ENCODE peak calls at places on chromosome 20, in seven cellular contexts. One of them, this sample, is unnamed.

GRCh38 chr20:12386821-12387220 is 469.1 kb downstream of the BTBD3 start:
- DNase-seq in B cell: no peak
- DNase-seq in endothelial cell of umbilical vein: no peak
- DNase-seq in ovary: no peak
- DNase-seq in IMR-90: no peak
- DNase-seq in SK-N-SH: no peak
- DNase-seq in AG04449: no peak
- DNase-seq in this sample: no peak

GRCh38 chr20:58985656-58986055 is 4.6 kb downstream of the NELFCD start:
- DNase-seq in B cell: no peak
- DNase-seq in endothelial cell of umbilical vein: no peak
- DNase-seq in ovary: no peak
- DNase-seq in IMR-90: no peak
- DNase-seq in SK-N-SH: no peak
- DNase-seq in AG04449: no peak
- DNase-seq in this sample: no peak

GRCh38 chr20:32450484-32451061 is 92.4 kb downstream of the ASXL1 start:
- DNase-seq in B cell: no peak
- DNase-seq in endothelial cell of umbilical vein: no peak
- DNase-seq in ovary: peak; percentile 52
- DNase-seq in IMR-90: no peak
- DNase-seq in SK-N-SH: no peak
- DNase-seq in AG04449: no peak
- DNase-seq in this sample: peak; percentile 18

GRCh38 chr20:44616604-44616964 is 34.2 kb downstream of the PKIG start:
- DNase-seq in B cell: no peak
- DNase-seq in endothelial cell of umbilical vein: no peak
- DNase-seq in ovary: no peak
- DNase-seq in IMR-90: no peak
- DNase-seq in SK-N-SH: no peak
- DNase-seq in AG04449: no peak
- DNase-seq in this sample: no peak

GRCh38 chr20:58891076-58891685 is 38.7 kb downstream of the GNAS start:
- DNase-seq in B cell: peak; percentile 76
- DNase-seq in endothelial cell of umbilical vein: no peak
- DNase-seq in ovary: peak; percentile 87
- DNase-seq in IMR-90: peak; percentile 52
- DNase-seq in SK-N-SH: peak; percentile 84
- DNase-seq in AG04449: no peak
- DNase-seq in this sample: peak; percentile 79

GRCh38 chr20:59776059-59776603 is 157.3 kb downstream of the SYCP2 start:
- DNase-seq in B cell: no peak
- DNase-seq in endothelial cell of umbilical vein: no peak
- DNase-seq in ovary: no peak
- DNase-seq in IMR-90: no peak
- DNase-seq in SK-N-SH: no peak
- DNase-seq in AG04449: no peak
- DNase-seq in this sample: no peak

GRCh38 chr20:59151820-59152219 is 11.8 kb upstream of the ZNF831 start:
- DNase-seq in B cell: no peak
- DNase-seq in endothelial cell of umbilical vein: no peak
- DNase-seq in ovary: no peak
- DNase-seq in IMR-90: no peak
- DNase-seq in SK-N-SH: no peak
- DNase-seq in AG04449: no peak
- DNase-seq in this sample: no peak

GRCh38 chr20:45780159-45780558 is 11.5 kb downstream of the WFDC3 start:
- DNase-seq in B cell: no peak
- DNase-seq in endothelial cell of umbilical vein: no peak
- DNase-seq in ovary: no peak
- DNase-seq in IMR-90: no peak
- DNase-seq in SK-N-SH: no peak
- DNase-seq in AG04449: no peak
- DNase-seq in this sample: no peak

GRCh38 chr20:58019027-58019849 is 209.2 kb downstream of the ANKRD60 start:
- DNase-seq in B cell: no peak
- DNase-seq in endothelial cell of umbilical vein: no peak
- DNase-seq in ovary: no peak
- DNase-seq in IMR-90: peak; percentile 12
- DNase-seq in SK-N-SH: no peak
- DNase-seq in AG04449: peak; percentile 4
- DNase-seq in this sample: no peak

GRCh38 chr20:6074145-6074561 is 20.3 kb upstream of the LRRN4 start:
- DNase-seq in B cell: no peak
- DNase-seq in endothelial cell of umbilical vein: no peak
- DNase-seq in ovary: no peak
- DNase-seq in IMR-90: no peak
- DNase-seq in SK-N-SH: peak; percentile 54
- DNase-seq in AG04449: no peak
- DNase-seq in this sample: no peak

GRCh38 chr20:46400828-46401477 is 5.5 kb downstream of the ELMO2 start:
- DNase-seq in B cell: no peak
- DNase-seq in endothelial cell of umbilical vein: peak; percentile 32
- DNase-seq in ovary: no peak
- DNase-seq in IMR-90: peak; percentile 46
- DNase-seq in SK-N-SH: no peak
- DNase-seq in AG04449: no peak
- DNase-seq in this sample: no peak

GRCh38 chr20:36632487-36633284 is 13.3 kb downstream of the SLA2 start:
- DNase-seq in B cell: no peak
- DNase-seq in endothelial cell of umbilical vein: no peak
- DNase-seq in ovary: no peak
- DNase-seq in IMR-90: no peak
- DNase-seq in SK-N-SH: no peak
- DNase-seq in AG04449: no peak
- DNase-seq in this sample: no peak

GRCh38 chr20:58081842-58082241 is 146.6 kb downstream of the ANKRD60 start:
- DNase-seq in B cell: no peak
- DNase-seq in endothelial cell of umbilical vein: peak; percentile 58
- DNase-seq in ovary: no peak
- DNase-seq in IMR-90: no peak
- DNase-seq in SK-N-SH: no peak
- DNase-seq in AG04449: no peak
- DNase-seq in this sample: no peak

GRCh38 chr20:38275815-38276550 is 15.4 kb upstream of the KIAA1755 start:
- DNase-seq in B cell: no peak
- DNase-seq in endothelial cell of umbilical vein: peak; percentile 89
- DNase-seq in ovary: no peak
- DNase-seq in IMR-90: peak; percentile 96
- DNase-seq in SK-N-SH: no peak
- DNase-seq in AG04449: peak; percentile 77
- DNase-seq in this sample: no peak

GRCh38 chr20:23048283-23049200 is 930 bp downstream of the THBD start:
- DNase-seq in B cell: no peak
- DNase-seq in endothelial cell of umbilical vein: peak; percentile 70
- DNase-seq in ovary: no peak
- DNase-seq in IMR-90: peak; percentile 1
- DNase-seq in SK-N-SH: no peak
- DNase-seq in AG04449: no peak
- DNase-seq in this sample: peak; percentile 40

GRCh38 chr20:54062812-54063280 is 7.5 kb downstream of the BCAS1 start:
- DNase-seq in B cell: no peak
- DNase-seq in endothelial cell of umbilical vein: peak; percentile 35
- DNase-seq in ovary: no peak
- DNase-seq in IMR-90: peak; percentile 31
- DNase-seq in SK-N-SH: peak; percentile 66
- DNase-seq in AG04449: no peak
- DNase-seq in this sample: peak; percentile 55

GRCh38 chr20:45051497-45052060 is 49.3 kb downstream of the KCNS1 start:
- DNase-seq in B cell: peak; percentile 51
- DNase-seq in endothelial cell of umbilical vein: no peak
- DNase-seq in ovary: no peak
- DNase-seq in IMR-90: no peak
- DNase-seq in SK-N-SH: no peak
- DNase-seq in AG04449: no peak
- DNase-seq in this sample: peak; percentile 23

GRCh38 chr20:35307666-35308653 is 15.7 kb upstream of the FAM83C start:
- DNase-seq in B cell: no peak
- DNase-seq in endothelial cell of umbilical vein: peak; percentile 71
- DNase-seq in ovary: peak; percentile 35
- DNase-seq in IMR-90: peak; percentile 83
- DNase-seq in SK-N-SH: no peak
- DNase-seq in AG04449: no peak
- DNase-seq in this sample: no peak

DNA sequence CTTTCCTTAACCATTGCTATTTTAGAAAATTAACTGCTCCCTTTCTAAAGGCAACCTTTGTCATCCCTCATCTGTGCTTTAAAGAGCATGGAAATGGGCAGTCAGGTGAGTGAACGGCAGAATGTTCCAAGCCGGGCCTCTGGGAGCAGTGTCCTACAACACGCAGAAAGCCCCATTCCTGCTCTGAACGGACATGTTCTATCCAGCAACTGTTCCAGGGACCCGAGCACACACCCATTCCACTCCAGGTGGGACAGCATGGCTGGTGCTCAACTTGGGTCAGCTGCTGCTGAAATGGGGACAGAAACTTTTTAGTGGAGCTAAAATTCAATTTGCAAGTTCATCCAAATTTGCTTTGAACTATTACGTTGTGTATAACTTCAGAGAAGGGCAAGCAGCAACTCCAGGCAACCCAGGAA is 26.7 kb downstream of the DIDO1 start:
- DNase-seq in B cell: no peak
- DNase-seq in endothelial cell of umbilical vein: no peak
- DNase-seq in ovary: no peak
- DNase-seq in IMR-90: no peak
- DNase-seq in SK-N-SH: no peak
- DNase-seq in AG04449: no peak
- DNase-seq in this sample: no peak
- TF ChIP-seq CTCF in B cell: no peak
- TF ChIP-seq CTCF in endothelial cell of umbilical vein: no peak
- TF ChIP-seq CTCF in ovary: no peak
- TF ChIP-seq CTCF in IMR-90: no peak
- TF ChIP-seq CTCF in SK-N-SH: no peak
- TF ChIP-seq CTCF in AG04449: no peak
- TF ChIP-seq CTCF in this sample: no peak

GRCh38 chr20:62858059-62858458 is 3.6 kb downstream of the TCFL5 start:
- DNase-seq in B cell: no peak
- DNase-seq in endothelial cell of umbilical vein: no peak
- DNase-seq in ovary: no peak
- DNase-seq in IMR-90: no peak
- DNase-seq in SK-N-SH: no peak
- DNase-seq in AG04449: no peak
- DNase-seq in this sample: no peak

GRCh38 chr20:62861732-62862336 is at the start of gene TCFL5:
- DNase-seq in B cell: peak; percentile 93
- DNase-seq in endothelial cell of umbilical vein: peak; percentile 86
- DNase-seq in ovary: peak; percentile 94
- DNase-seq in IMR-90: peak; percentile 76
- DNase-seq in SK-N-SH: peak; percentile 99
- DNase-seq in AG04449: no peak
- DNase-seq in this sample: peak; percentile 98

GRCh38 chr20:62859721-62860120 is 1.9 kb downstream of the TCFL5 start:
- DNase-seq in B cell: no peak
- DNase-seq in endothelial cell of umbilical vein: no peak
- DNase-seq in ovary: no peak
- DNase-seq in IMR-90: no peak
- DNase-seq in SK-N-SH: no peak
- DNase-seq in AG04449: no peak
- DNase-seq in this sample: no peak

GRCh38 chr20:62860924-62861691 is 514 bp downstream of the TCFL5 start:
- DNase-seq in B cell: no peak
- DNase-seq in endothelial cell of umbilical vein: no peak
- DNase-seq in ovary: peak; percentile 60
- DNase-seq in IMR-90: no peak
- DNase-seq in SK-N-SH: peak; percentile 73
- DNase-seq in AG04449: no peak
- DNase-seq in this sample: no peak

GRCh38 chr20:62860391-62860923 is 1.2 kb downstream of the TCFL5 start:
- DNase-seq in B cell: no peak
- DNase-seq in endothelial cell of umbilical vein: peak; percentile 52
- DNase-seq in ovary: no peak
- DNase-seq in IMR-90: peak; percentile 45
- DNase-seq in SK-N-SH: no peak
- DNase-seq in AG04449: no peak
- DNase-seq in this sample: no peak
- TF ChIP-seq CTCF in B cell: no peak
- TF ChIP-seq CTCF in endothelial cell of umbilical vein: no peak
- TF ChIP-seq CTCF in ovary: no peak
- TF ChIP-seq CTCF in IMR-90: no peak
- TF ChIP-seq CTCF in SK-N-SH: peak; percentile 15
- TF ChIP-seq CTCF in AG04449: peak; percentile 16
- TF ChIP-seq CTCF in this sample: no peak

GRCh38 chr20:43243672-43244269 is 54.1 kb upstream of the PTPRT start:
- DNase-seq in B cell: no peak
- DNase-seq in endothelial cell of umbilical vein: no peak
- DNase-seq in ovary: no peak
- DNase-seq in IMR-90: no peak
- DNase-seq in SK-N-SH: peak; percentile 47
- DNase-seq in AG04449: no peak
- DNase-seq in this sample: no peak
- TF ChIP-seq CTCF in B cell: no peak
- TF ChIP-seq CTCF in endothelial cell of umbilical vein: no peak
- TF ChIP-seq CTCF in ovary: no peak
- TF ChIP-seq CTCF in IMR-90: no peak
- TF ChIP-seq CTCF in SK-N-SH: no peak
- TF ChIP-seq CTCF in AG04449: peak; percentile 24
- TF ChIP-seq CTCF in this sample: peak; percentile 4

GRCh38 chr20:34300809-34301586 is 2.2 kb downstream of the AHCY start:
- DNase-seq in B cell: no peak
- DNase-seq in endothelial cell of umbilical vein: no peak
- DNase-seq in ovary: no peak
- DNase-seq in IMR-90: no peak
- DNase-seq in SK-N-SH: no peak
- DNase-seq in AG04449: no peak
- DNase-seq in this sample: no peak

GRCh38 chr20:34301587-34302311 is 1.4 kb downstream of the AHCY start:
- DNase-seq in B cell: no peak
- DNase-seq in endothelial cell of umbilical vein: no peak
- DNase-seq in ovary: no peak
- DNase-seq in IMR-90: no peak
- DNase-seq in SK-N-SH: no peak
- DNase-seq in AG04449: no peak
- DNase-seq in this sample: no peak

GRCh38 chr20:34299925-34300806 is 3.0 kb downstream of the AHCY start:
- DNase-seq in B cell: no peak
- DNase-seq in endothelial cell of umbilical vein: no peak
- DNase-seq in ovary: no peak
- DNase-seq in IMR-90: peak; percentile 44
- DNase-seq in SK-N-SH: no peak
- DNase-seq in AG04449: no peak
- DNase-seq in this sample: no peak

GRCh38 chr20:34302723-34303528 is at the start of gene AHCY:
- DNase-seq in B cell: peak; percentile 93
- DNase-seq in endothelial cell of umbilical vein: peak; percentile 96
- DNase-seq in ovary: peak; percentile 92
- DNase-seq in IMR-90: peak; percentile 95
- DNase-seq in SK-N-SH: peak; percentile 95
- DNase-seq in AG04449: peak; percentile 60
- DNase-seq in this sample: peak; percentile 96

DNA sequence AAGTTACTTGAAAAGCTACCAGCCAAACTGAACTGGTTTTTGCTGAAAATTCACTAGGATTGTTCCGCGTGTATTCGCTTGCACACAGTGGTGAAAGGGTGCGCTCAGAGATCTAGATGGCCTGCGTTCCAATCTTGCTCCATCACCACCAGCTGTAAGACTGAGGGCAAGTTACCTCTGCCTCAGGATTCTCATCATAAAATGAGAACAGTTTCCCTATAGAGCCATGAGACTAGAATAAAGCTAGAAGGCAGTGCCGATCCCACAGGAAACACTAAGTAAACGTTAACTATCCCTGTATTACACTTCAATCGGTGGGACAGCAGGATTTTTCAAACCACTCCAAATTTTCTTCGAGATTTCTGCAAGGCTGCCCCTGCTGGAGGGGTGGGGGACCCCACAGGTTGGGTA is 838 bp downstream of the AHCY start:
- DNase-seq in B cell: no peak
- DNase-seq in endothelial cell of umbilical vein: no peak
- DNase-seq in ovary: no peak
- DNase-seq in IMR-90: peak; percentile 47
- DNase-seq in SK-N-SH: no peak
- DNase-seq in AG04449: no peak
- DNase-seq in this sample: no peak
- TF ChIP-seq CTCF in B cell: peak; percentile 38
- TF ChIP-seq CTCF in endothelial cell of umbilical vein: no peak
- TF ChIP-seq CTCF in ovary: peak; percentile 25
- TF ChIP-seq CTCF in IMR-90: no peak
- TF ChIP-seq CTCF in SK-N-SH: peak; percentile 23
- TF ChIP-seq CTCF in AG04449: no peak
- TF ChIP-seq CTCF in this sample: no peak